ENCODE peak calls at places on chromosomes 11 and 22, in eight cellular contexts. H is kidney, Q is testis, M is tibial artery, N is HFFc6, W is MCF 10A, L is cardiac fibroblast, E is A549. V is an unnamed sample.

GRCh38 chr22:33923660-33924246 is 3.5 kb upstream of the LARGE1 start:
- DNase-seq in M (peak; percentile 65), E (peak; percentile 43), Q (peak; percentile 88), L (peak; percentile 86), W (peak; percentile 70), N (peak; percentile 46), H (no peak), V (no peak)

GRCh38 chr11:79179087-79179486 is 261.7 kb downstream of the TENM4 start:
- DNase-seq in E (no peak), W (no peak), N (peak; percentile 7), H (no peak), Q (no peak), M (no peak), L (no peak), V (no peak)

GRCh38 chr22:30575011-30575671 is 676 bp upstream of the GAL3ST1 start:
- DNase-seq in H (no peak), M (peak; percentile 91), N (no peak), L (peak; percentile 74), Q (peak; percentile 68), E (no peak), W (no peak), V (no peak)

GRCh38 chr11:80613630-80614029 is 1172.8 kb upstream of the TENM4 start:
- DNase-seq in M (no peak), E (no peak), Q (no peak), W (no peak), N (no peak), L (no peak), H (no peak), V (no peak)

GRCh38 chr11:95793111-95793510 is 2.8 kb downstream of the CEP57 start:
- DNase-seq in Q (no peak), N (no peak), L (peak; percentile 4), H (no peak), W (no peak), E (no peak), M (no peak), V (no peak)

GRCh38 chr11:59145534-59145933 is 2.9 kb downstream of the FAM111A start:
- DNase-seq in Q (no peak), E (no peak), H (no peak), M (no peak), N (peak; percentile 64), L (peak; percentile 90), W (peak; percentile 76), V (no peak)

GRCh38 chr11:106724293-106724892 is 293.9 kb downstream of the GUCY1A2 start:
- DNase-seq in H (no peak), M (no peak), L (peak; percentile 38), Q (no peak), N (no peak), W (peak; percentile 45), E (no peak), V (no peak)

GRCh38 chr11:49505231-49505630 is 296.8 kb upstream of the FOLH1 start:
- DNase-seq in H (no peak), W (no peak), Q (no peak), E (no peak), M (no peak), L (no peak), N (no peak), V (no peak)

DNA sequence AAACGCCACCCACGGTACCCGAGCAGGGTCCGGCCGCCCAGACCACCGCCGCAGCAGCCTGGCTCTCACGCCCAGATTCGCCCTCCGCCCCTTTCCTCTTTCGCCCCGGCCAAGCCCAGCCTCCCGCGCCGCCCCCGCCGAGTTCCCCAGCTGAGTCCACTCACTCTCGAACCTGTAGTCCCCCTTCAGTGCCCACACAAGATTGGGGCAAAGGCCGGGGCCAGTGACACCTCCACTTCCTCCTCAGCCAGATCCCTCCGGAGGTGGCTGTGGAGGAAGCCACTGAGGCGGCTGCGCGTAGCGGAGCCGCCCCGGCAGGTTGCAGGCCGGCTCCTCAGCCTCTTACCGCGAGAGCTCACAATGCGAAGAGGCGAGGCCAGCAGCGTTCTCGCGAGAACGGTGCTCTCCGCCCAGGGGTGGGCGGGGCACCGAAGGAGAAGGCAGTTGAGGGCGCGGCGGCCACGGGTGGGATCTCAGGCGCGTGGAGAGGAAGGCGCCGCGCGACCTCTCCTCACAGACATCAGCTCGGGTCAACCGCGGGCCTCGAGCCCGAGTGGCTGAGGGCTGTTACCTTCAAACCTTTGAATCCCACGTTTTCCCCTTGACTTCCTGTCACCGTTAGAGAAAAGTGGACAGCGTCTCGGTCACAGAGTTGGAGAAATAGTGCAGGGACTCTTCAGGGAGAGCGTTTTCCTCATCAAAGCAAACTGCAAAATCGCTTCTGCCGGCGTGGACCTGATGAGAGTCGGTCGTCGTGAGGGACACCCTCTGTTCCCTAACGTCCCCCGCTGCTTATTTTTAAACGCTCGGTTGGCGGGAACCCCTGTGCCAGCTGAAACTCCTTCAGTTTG is at the start of gene BTBD10:
- DNase-seq in L (peak; percentile 95), W (peak; percentile 95), N (peak; percentile 90), Q (peak; percentile 96), M (peak; percentile 97), H (peak; percentile 97), E (peak; percentile 86), V (peak; percentile 66)
- TF ChIP-seq CTCF in L (no peak), W (no peak), N (no peak), Q (no peak), M (no peak), H (no peak), E (no peak), V (no peak)

DNA sequence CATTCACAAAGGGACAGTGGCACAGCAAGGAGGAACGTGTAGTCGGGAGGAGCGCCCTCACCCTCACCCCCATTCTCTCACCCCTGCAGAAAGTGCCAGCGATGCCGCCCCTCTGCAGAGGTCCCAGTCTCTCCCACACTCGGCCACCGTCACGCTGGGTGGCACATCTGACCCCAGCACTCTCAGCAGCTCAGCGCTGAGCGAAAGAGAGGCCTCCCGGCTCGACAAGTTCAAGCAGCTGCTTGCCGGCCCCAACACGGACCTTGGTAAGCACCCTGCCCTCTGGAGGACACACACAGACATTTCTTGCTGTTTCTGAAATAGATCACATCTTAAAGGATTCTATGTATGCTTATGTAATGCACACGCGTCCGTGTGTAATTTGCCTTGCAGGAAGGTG is 34.9 kb downstream of the TBC1D22A start:
- DNase-seq in Q (no peak), M (peak; percentile 63), N (peak; percentile 11), L (peak; percentile 46), W (peak; percentile 12), E (no peak), H (peak; percentile 79), V (no peak)
- TF ChIP-seq CTCF in Q (no peak), M (no peak), N (peak; percentile 64), L (peak; percentile 13), W (no peak), E (peak; percentile 12), H (peak; percentile 42), V (no peak)

GRCh38 chr11:8523396-8523795 is 70.6 kb downstream of the STK33 start:
- DNase-seq in H (peak; percentile 66), M (no peak), L (no peak), E (no peak), N (no peak), Q (no peak), W (no peak), V (no peak)
- TF ChIP-seq CTCF in H (no peak), M (no peak), L (no peak), E (no peak), N (no peak), Q (no peak), W (no peak), V (no peak)

DNA sequence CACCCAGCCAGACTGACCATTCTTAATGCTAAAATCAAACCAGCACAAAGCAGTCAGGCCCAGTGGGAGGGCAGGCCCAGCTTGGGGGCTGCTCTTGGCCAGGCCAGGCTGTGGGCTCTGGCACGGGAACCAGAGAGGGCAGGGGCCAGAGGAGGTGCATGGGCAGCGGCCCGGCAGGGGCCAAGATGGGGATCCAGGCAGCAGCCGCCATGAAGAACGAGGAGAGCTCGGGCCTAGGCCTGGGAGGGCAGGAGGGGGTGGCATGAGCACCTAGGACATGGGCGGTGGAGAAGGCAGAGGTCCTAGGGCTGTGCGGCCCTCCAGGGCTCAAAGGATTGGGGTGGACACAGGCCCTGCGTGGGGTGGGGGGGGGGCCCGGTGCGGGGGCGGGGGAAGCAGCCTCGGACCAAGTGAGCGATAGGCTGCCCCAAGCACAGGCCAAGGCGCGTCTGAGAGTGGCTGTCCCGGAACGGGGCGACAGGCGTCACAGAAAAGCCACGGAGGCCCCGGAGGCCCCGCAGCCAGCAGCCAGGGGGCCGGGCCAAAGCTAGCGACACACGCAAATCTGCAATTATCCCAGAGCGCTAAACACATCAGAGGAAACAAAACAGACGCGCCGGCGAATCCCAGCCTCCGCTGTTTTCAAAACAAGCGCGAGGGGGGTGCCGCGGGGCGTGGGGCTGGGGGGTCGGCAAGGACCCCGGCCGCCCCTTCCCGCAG is 8.3 kb downstream of the PLXNB2 start:
- DNase-seq in H (no peak), N (no peak), E (no peak), M (no peak), Q (no peak), W (no peak), L (no peak), V (no peak)
- TF ChIP-seq CTCF in H (no peak), N (no peak), E (no peak), M (no peak), Q (no peak), W (no peak), L (no peak), V (no peak)

DNA sequence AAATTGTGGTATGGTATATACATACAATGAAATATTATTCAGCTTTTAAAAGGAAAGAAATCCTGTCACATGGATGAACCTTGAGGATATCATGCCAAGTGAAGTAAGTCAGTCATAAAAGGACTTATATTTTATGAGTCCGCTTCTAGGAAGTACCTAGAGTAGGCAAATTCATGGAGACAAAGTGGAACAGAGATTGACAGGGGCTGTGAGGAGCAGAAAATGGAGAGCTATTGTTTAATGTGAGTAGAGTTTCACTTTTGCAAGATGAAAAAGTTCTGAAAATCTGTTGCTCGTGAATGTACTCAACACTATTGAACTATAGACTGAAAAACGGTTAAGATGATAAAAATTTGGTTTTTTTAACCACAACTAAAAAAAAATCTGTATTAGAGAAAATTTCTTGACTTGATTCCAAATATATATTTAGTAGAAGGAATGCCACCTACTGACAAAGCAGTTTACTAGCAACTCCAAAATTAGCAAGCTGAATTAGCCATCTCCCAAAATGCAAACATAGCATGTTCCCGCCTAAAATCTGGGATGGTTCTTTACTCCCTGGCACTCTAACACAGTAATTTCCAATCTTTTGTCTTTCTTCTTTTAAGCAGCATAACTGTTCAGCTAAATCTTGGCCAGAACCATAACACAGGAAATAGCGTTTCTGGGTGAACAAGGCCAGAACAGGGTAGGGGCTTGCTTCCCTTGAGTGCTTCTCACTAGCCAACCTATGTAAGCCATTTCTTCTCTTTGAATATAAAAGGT is 1.5 kb downstream of the UFD1 start:
- DNase-seq in L (peak; percentile 41), N (no peak), Q (no peak), W (peak; percentile 14), H (no peak), E (no peak), M (no peak), V (no peak)
- TF ChIP-seq CTCF in L (peak; percentile 21), N (peak; percentile 53), Q (no peak), W (peak; percentile 23), H (peak; percentile 20), E (peak; percentile 14), M (no peak), V (peak; percentile 26)

DNA sequence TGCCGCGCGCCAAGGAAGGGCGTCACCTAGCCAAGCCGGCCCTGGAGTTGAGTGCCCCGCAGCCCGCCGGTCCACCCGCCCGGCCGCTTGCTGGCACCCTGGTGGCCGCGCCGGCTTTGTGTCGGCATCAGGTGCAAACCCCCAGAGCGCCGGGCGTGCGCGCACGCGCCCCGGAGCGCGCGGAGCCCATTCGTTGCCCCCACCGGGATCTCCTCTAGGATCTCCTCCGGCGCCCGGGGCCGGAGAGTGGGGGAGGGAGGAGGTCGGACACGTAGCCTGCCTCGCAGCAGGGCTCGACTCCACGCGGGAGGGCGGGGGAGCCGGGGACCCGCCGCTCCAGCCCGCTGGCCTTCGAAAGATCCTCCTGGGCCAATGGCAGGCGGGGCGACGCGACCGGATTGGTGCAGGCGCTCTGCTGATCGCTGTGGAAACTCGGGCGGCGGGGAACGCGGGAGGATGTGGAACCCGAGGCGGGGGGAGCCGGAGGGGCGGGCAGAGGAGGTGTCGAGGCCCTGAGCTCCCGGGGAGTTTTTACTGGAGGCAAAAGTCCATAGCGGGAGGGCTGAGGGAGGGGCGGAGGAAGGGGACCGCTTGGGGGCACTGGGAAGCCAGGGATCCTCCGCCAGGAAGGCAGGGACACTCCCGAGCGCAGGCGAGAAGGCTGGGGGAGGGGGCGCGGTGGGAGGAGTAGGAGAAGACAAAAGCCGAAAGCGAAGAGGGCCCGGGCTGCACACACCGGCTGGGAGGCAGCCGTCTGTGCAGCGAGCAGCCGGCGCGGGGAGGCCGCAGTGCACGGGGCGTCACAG is at the start of gene FADS2:
- DNase-seq in H (peak; percentile 98), M (peak; percentile 98), N (peak; percentile 81), Q (peak; percentile 96), W (peak; percentile 77), L (peak; percentile 98), E (peak; percentile 87), V (peak; percentile 73)
- TF ChIP-seq CTCF in H (no peak), M (peak; percentile 40), N (peak; percentile 43), Q (no peak), W (no peak), L (no peak), E (peak; percentile 8), V (peak; percentile 3)